ENCODE peak calls at places on chromosomes 6 and 20, in five cellular contexts. O, I, A, E and C are unnamed samples.

GRCh38 chr6:166743415-166743814 is 116.4 kb upstream of the RPS6KA2 start:
- DNase-seq in O (no peak), I (no peak), A (no peak), E (no peak), C (no peak)

GRCh38 chr20:53786071-53786444 is 192.4 kb upstream of the ZNF217 start:
- DNase-seq in O (no peak), I (no peak), A (no peak), E (no peak), C (no peak)

GRCh38 chr6:44194326-44194725 is 22.4 kb upstream of the MYMX start:
- DNase-seq in O (no peak), I (no peak), A (no peak), E (no peak), C (no peak)

GRCh38 chr20:43055181-43055884 is 134.4 kb downstream of the PTPRT start:
- DNase-seq in O (no peak), I (no peak), A (no peak), E (no peak), C (no peak)

GRCh38 chr6:33634986-33635385 is 13.9 kb downstream of the ITPR3 start:
- DNase-seq in O (no peak), I (no peak), A (no peak), E (no peak), C (no peak)

GRCh38 chr20:62587757-62588402 is 54.4 kb upstream of the SLCO4A1 start:
- DNase-seq in O (no peak), I (no peak), A (peak; percentile 88), E (peak; percentile 94), C (no peak)

GRCh38 chr20:33827629-33828325 is 16.6 kb downstream of the CHMP4B start:
- DNase-seq in O (no peak), I (no peak), A (no peak), E (no peak), C (no peak)

GRCh38 chr20:48930878-48931277 is 9.4 kb downstream of the ARFGEF2 start:
- DNase-seq in O (no peak), I (no peak), A (no peak), E (no peak), C (no peak)

GRCh38 chr6:169978615-169979161 is 227.3 kb downstream of the ERMARD start:
- DNase-seq in O (no peak), I (peak; percentile 41), A (no peak), E (no peak), C (no peak)

GRCh38 chr6:135936606-135937005 is 85.1 kb downstream of the PDE7B start:
- DNase-seq in O (no peak), I (no peak), A (peak; percentile 99), E (no peak), C (no peak)

GRCh38 chr6:296151-297122 is 4.2 kb downstream of the DUSP22 start:
- DNase-seq in O (no peak), I (no peak), A (no peak), E (no peak), C (no peak)

GRCh38 chr6:32906539-32906938 is 34.3 kb downstream of the HLA-DMB start:
- DNase-seq in O (no peak), I (no peak), A (peak; percentile 67), E (no peak), C (no peak)

GRCh38 chr6:37007340-37008043 is 2.0 kb downstream of the FGD2 start:
- DNase-seq in O (no peak), I (no peak), A (no peak), E (no peak), C (peak; percentile 48)

GRCh38 chr6:157791461-157791860 is 31.6 kb upstream of the SNX9 start:
- DNase-seq in O (no peak), I (no peak), A (no peak), E (no peak), C (no peak)

GRCh38 chr20:50823319-50823718 is 28.5 kb downstream of the BCAS4 start:
- DNase-seq in O (no peak), I (no peak), A (no peak), E (no peak), C (no peak)

GRCh38 chr20:38680492-38681118 is 43.7 kb upstream of the SLC32A1 start:
- DNase-seq in O (no peak), I (no peak), A (peak; percentile 50), E (peak; percentile 70), C (no peak)

GRCh38 chr20:23669866-23670265 is 19.0 kb downstream of the CST4 start:
- DNase-seq in O (no peak), I (no peak), A (no peak), E (no peak), C (no peak)

GRCh38 chr6:134951494-134952263 is 1.8 kb upstream of the ALDH8A1 start:
- DNase-seq in O (no peak), I (no peak), A (no peak), E (no peak), C (no peak)

GRCh38 chr6:40319124-40319523 is 268.0 kb downstream of the LRFN2 start:
- DNase-seq in O (no peak), I (no peak), A (no peak), E (no peak), C (no peak)

GRCh38 chr6:111871725-111872520 is 1.3 kb downstream of the FYN start:
- DNase-seq in O (no peak), I (no peak), A (peak; percentile 60), E (no peak), C (no peak)

GRCh38 chr6:84220809-84221409 is 6.5 kb downstream of the CEP162 start:
- DNase-seq in O (no peak), I (no peak), A (peak; percentile 49), E (no peak), C (no peak)

GRCh38 chr6:1382883-1383728 is 6.3 kb upstream of the FOXF2 start:
- DNase-seq in O (no peak), I (no peak), A (no peak), E (peak; percentile 84), C (no peak)

GRCh38 chr6:142845143-142845571 is 99.8 kb downstream of the HIVEP2 start:
- DNase-seq in O (no peak), I (no peak), A (peak; percentile 69), E (no peak), C (no peak)

GRCh38 chr6:4936681-4937041 is 67.2 kb downstream of the RPP40 start:
- DNase-seq in O (no peak), I (no peak), A (peak; percentile 70), E (no peak), C (no peak)